ENCODE peak calls at places on chromosomes 6 and 20, in eight cellular contexts. U, Y, T, I, D, G, V and C are unnamed samples.

GRCh38 chr6:20213271-20213798 is 1.1 kb upstream of the MBOAT1 start:
- DNase-seq in T (no peak), Y (no peak), D (no peak), U (no peak), I (no peak), V (peak), G (no peak), C (no peak)

GRCh38 chr20:45174434-45175364 is at the start of gene PI3:
- DNase-seq in I (no peak), Y (peak), V (no peak), D (no peak), G (no peak), U (peak), T (no peak), C (no peak)

GRCh38 chr20:46433051-46433450 is 26.6 kb upstream of the ELMO2 start:
- DNase-seq in Y (peak), U (peak), G (no peak), V (no peak), I (no peak), T (no peak), D (no peak), C (no peak)

GRCh38 chr20:62210496-62210855 is 9.6 kb downstream of the HRH3 start:
- DNase-seq in V (no peak), I (no peak), Y (no peak), D (no peak), U (no peak), T (no peak), G (no peak), C (no peak)

GRCh38 chr6:68779366-68779765 is 144.3 kb downstream of the ADGRB3 start:
- DNase-seq in T (no peak), I (no peak), V (no peak), U (no peak), D (no peak), G (no peak), Y (no peak), C (no peak)

GRCh38 chr20:31972481-31973386 is 4.8 kb downstream of the XKR7 start:
- DNase-seq in I (no peak), V (peak), T (no peak), U (no peak), D (no peak), G (no peak), Y (no peak), C (no peak)

GRCh38 chr6:157198425-157199279 is 124.7 kb downstream of the TMEM242 start:
- DNase-seq in D (no peak), U (peak), Y (peak), I (no peak), T (no peak), V (no peak), G (no peak), C (no peak)

GRCh38 chr6:78909391-78909790 is 42.0 kb downstream of the IRAK1BP1 start:
- DNase-seq in U (peak), V (peak), G (no peak), T (no peak), Y (no peak), D (no peak), I (no peak), C (no peak)

GRCh38 chr6:42387336-42387735 is 64.4 kb downstream of the TRERF1 start:
- DNase-seq in U (no peak), I (no peak), V (no peak), T (no peak), D (no peak), G (no peak), Y (peak), C (no peak)

GRCh38 chr6:136593748-136594490 is 43.7 kb upstream of the MAP7 start:
- DNase-seq in G (no peak), T (no peak), Y (peak), V (peak), I (no peak), U (peak), D (peak), C (peak)

GRCh38 chr6:4920914-4921410 is 82.9 kb downstream of the RPP40 start:
- DNase-seq in G (no peak), I (no peak), D (no peak), Y (no peak), V (no peak), U (no peak), T (no peak), C (no peak)

GRCh38 chr6:20583447-20583806 is 49.2 kb downstream of the CDKAL1 start:
- DNase-seq in V (no peak), D (no peak), Y (no peak), U (no peak), G (no peak), T (no peak), I (no peak), C (no peak)

GRCh38 chr6:28980797-28981390 is 24.2 kb downstream of the ZNF311 start:
- DNase-seq in Y (peak), U (peak), D (no peak), V (peak), T (peak), I (no peak), G (peak), C (no peak)

GRCh38 chr6:144319193-144319592 is 34.1 kb downstream of the UTRN start:
- DNase-seq in D (no peak), V (no peak), T (no peak), U (no peak), I (no peak), G (no peak), Y (no peak), C (no peak)

GRCh38 chr20:15399781-15400180 is 1062.4 kb upstream of the FLRT3 start:
- DNase-seq in Y (no peak), V (no peak), D (no peak), U (no peak), I (no peak), T (no peak), G (no peak), C (no peak)

GRCh38 chr6:27327023-27327742 is 15.1 kb upstream of the POM121L2 start:
- DNase-seq in T (no peak), V (no peak), Y (no peak), U (no peak), G (no peak), I (no peak), D (no peak), C (no peak)

GRCh38 chr20:33372993-33373441 is 28.3 kb downstream of the CDK5RAP1 start:
- DNase-seq in V (peak), G (no peak), T (no peak), Y (peak), I (no peak), U (peak), D (no peak), C (no peak)

GRCh38 chr20:5080384-5080877 is 39.3 kb downstream of the PCNA start:
- DNase-seq in T (no peak), I (no peak), U (no peak), V (peak), G (no peak), D (no peak), Y (no peak), C (peak)

GRCh38 chr20:62885046-62885445 is 23.4 kb upstream of the TCFL5 start:
- DNase-seq in V (no peak), I (no peak), Y (no peak), D (no peak), U (no peak), G (no peak), T (no peak), C (no peak)

GRCh38 chr6:27163858-27164257 is 83.6 kb upstream of the PRSS16 start:
- DNase-seq in U (no peak), Y (no peak), V (no peak), T (no peak), I (no peak), D (no peak), G (no peak), C (no peak)

GRCh38 chr20:17438436-17439039 is 92.6 kb downstream of the BFSP1 start:
- DNase-seq in U (no peak), Y (no peak), G (no peak), I (no peak), D (no peak), V (no peak), T (no peak), C (no peak)

GRCh38 chr20:1810926-1811620 is 84.1 kb upstream of the SIRPA start:
- DNase-seq in V (peak), D (no peak), I (no peak), U (no peak), Y (peak), T (no peak), G (no peak), C (no peak)

GRCh38 chr6:14792118-14792955 is 453.5 kb upstream of the JARID2 start:
- DNase-seq in U (no peak), T (no peak), D (no peak), V (no peak), Y (no peak), G (no peak), I (no peak), C (no peak)

GRCh38 chr6:94636780-94637385 is 940.5 kb upstream of the MANEA start:
- DNase-seq in G (peak), D (no peak), V (peak), U (peak), I (no peak), Y (peak), T (no peak), C (no peak)
- TF ChIP-seq CTCF in G (no peak), D (no peak), V (peak), U (peak), I (no peak), Y (peak), T (no peak), C (no peak)

GRCh38 chr6:132780770-132781371 is 17.6 kb downstream of the SLC18B1 start:
- DNase-seq in I (no peak), D (no peak), G (no peak), T (no peak), Y (peak), U (peak), V (peak), C (no peak)
- TF ChIP-seq CTCF in I (no peak), D (no peak), G (peak), T (no peak), Y (peak), U (peak), V (peak), C (peak)

GRCh38 chr20:10646006-10646405 is 27.8 kb downstream of the JAG1 start:
- DNase-seq in D (no peak), Y (no peak), I (no peak), G (no peak), T (no peak), V (no peak), U (no peak), C (no peak)

GRCh38 chr20:10648651-10649050 is 25.1 kb downstream of the JAG1 start:
- DNase-seq in T (no peak), G (no peak), V (peak), D (no peak), I (no peak), Y (no peak), U (no peak), C (no peak)

GRCh38 chr20:10646886-10647420 is 26.8 kb downstream of the JAG1 start:
- DNase-seq in D (no peak), V (no peak), Y (no peak), G (no peak), U (no peak), T (no peak), I (no peak), C (no peak)

GRCh38 chr20:10647909-10648308 is 25.9 kb downstream of the JAG1 start:
- DNase-seq in D (no peak), V (no peak), Y (no peak), T (no peak), I (no peak), G (no peak), U (no peak), C (no peak)

GRCh38 chr20:10647471-10647870 is 26.3 kb downstream of the JAG1 start:
- DNase-seq in T (no peak), Y (no peak), D (no peak), V (peak), I (no peak), U (no peak), G (no peak), C (no peak)
- TF ChIP-seq CTCF in T (peak), Y (peak), D (peak), V (peak), I (peak), U (peak), G (no peak), C (no peak)

GRCh38 chr6:63975685-63976084 is 340.1 kb downstream of the PHF3 start:
- DNase-seq in T (no peak), U (peak), I (no peak), G (no peak), V (no peak), Y (no peak), D (no peak), C (no peak)
- TF ChIP-seq CTCF in T (no peak), U (no peak), I (no peak), G (no peak), V (no peak), Y (no peak), D (no peak), C (no peak)

GRCh38 chr6:139236105-139236504 is 55.7 kb downstream of the TXLNB start:
- DNase-seq in D (no peak), Y (no peak), V (no peak), G (no peak), U (no peak), T (no peak), I (no peak), C (no peak)
- TF ChIP-seq CTCF in D (no peak), Y (no peak), V (no peak), G (no peak), U (no peak), T (no peak), I (no peak), C (no peak)

GRCh38 chr20:44110816-44111568 is 76.0 kb downstream of the JPH2 start:
- DNase-seq in T (no peak), G (no peak), D (no peak), I (no peak), V (no peak), U (no peak), Y (no peak), C (no peak)

GRCh38 chr20:44111712-44112335 is 75.2 kb downstream of the JPH2 start:
- DNase-seq in D (no peak), Y (peak), G (no peak), U (peak), T (no peak), I (no peak), V (peak), C (no peak)

GRCh38 chr20:44112889-44113641 is 73.9 kb downstream of the JPH2 start:
- DNase-seq in D (no peak), U (no peak), I (no peak), Y (no peak), V (no peak), T (no peak), G (no peak), C (no peak)

GRCh38 chr20:44112456-44112855 is 74.5 kb downstream of the JPH2 start:
- DNase-seq in I (no peak), D (no peak), U (no peak), V (no peak), T (no peak), G (no peak), Y (no peak), C (no peak)

DNA sequence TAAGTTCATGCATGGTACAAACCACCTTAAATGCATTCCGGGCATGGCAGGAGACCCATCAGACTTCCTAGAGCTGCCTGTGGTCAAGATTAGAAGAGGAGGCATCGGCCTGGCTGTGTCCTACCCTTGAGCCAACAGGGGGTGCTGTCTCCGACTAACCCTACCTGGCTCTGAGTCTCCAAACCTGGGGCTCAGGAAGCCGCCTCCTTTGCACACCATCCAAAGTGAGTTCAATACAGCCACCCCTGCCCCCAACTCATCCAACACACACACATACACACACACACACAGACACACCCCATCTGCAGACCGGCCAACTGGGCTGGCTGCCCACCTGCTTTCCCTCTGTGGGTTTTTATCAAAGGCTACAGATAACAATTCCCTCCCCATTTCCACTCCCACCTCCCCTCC is 77.0 kb downstream of the JPH2 start:
- DNase-seq in I (no peak), V (peak), T (no peak), G (no peak), Y (no peak), U (no peak), D (no peak), C (no peak)
- TF ChIP-seq CTCF in I (peak), V (peak), T (no peak), G (no peak), Y (peak), U (no peak), D (no peak), C (no peak)

GRCh38 chr20:9500121-9500911 is 14.1 kb upstream of the LAMP5 start:
- DNase-seq in V (no peak), G (no peak), I (no peak), D (no peak), Y (no peak), U (no peak), T (no peak), C (peak)

GRCh38 chr20:9506964-9507369 is 7.4 kb upstream of the LAMP5 start:
- DNase-seq in I (no peak), G (no peak), T (no peak), D (no peak), Y (no peak), V (no peak), U (no peak), C (no peak)

GRCh38 chr20:9501473-9501872 is 12.9 kb upstream of the LAMP5 start:
- DNase-seq in T (no peak), Y (no peak), G (no peak), I (no peak), V (no peak), U (no peak), D (no peak), C (no peak)

GRCh38 chr20:9506337-9506821 is 8.0 kb upstream of the LAMP5 start:
- DNase-seq in G (no peak), Y (no peak), U (no peak), T (no peak), I (no peak), D (no peak), V (no peak), C (no peak)

GRCh38 chr20:9503530-9504251 is 10.7 kb upstream of the LAMP5 start:
- DNase-seq in D (no peak), Y (no peak), V (peak), T (no peak), G (no peak), I (no peak), U (no peak), C (peak)
- TF ChIP-seq CTCF in D (no peak), Y (no peak), V (peak), T (no peak), G (no peak), I (no peak), U (no peak), C (no peak)

DNA sequence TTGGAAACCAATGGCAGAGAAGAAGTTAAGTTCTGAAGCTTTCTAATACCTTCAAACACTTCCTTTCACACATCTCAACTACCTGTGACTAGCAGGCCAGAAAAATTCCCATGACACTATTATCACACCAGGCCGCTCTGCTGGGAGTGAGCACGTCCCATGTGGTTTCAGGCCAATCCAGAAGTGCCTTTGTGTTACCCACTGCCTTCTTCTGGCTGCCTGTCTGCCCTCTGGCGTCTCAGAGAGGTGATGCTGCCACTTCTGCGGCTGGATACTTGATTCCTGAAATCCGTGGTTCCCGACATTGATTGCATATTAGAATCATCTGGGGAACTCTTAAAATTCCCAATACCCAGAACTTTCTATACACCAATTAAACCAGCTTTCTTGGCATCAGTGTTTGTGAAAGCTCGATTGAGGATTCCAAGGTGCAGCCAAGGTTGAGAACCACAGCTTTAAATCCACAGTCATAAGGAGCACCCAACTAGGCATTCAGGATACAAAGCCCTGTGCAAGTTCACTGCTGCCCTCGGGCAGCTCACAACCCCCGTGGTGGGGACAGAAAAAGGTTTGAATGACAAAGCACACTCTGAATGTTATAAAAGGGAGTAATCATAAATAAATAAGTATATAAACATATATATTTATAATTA is 65.6 kb downstream of the STMND1 start:
- DNase-seq in G (peak), U (peak), I (no peak), Y (peak), D (no peak), V (peak), T (peak), C (no peak)
- TF ChIP-seq CTCF in G (peak), U (peak), I (peak), Y (peak), D (no peak), V (peak), T (peak), C (no peak)